ENCODE peak calls at places on chromosomes 16 and 17, in four cellular contexts. Y is trophoblast cell; E is CD4-positive, alpha-beta memory T cell; P is Peyer's patch. T is an unnamed sample. For H3K27me3 and H3K4me1, the result is how much of the 10 kb centered on the place peaks cover.

GRCh38 chr16:56708821-56709685 is 20.9 kb upstream of the NUP93 start:
- DNase-seq in E (peak), P (no peak), Y (no peak), T (peak)

GRCh38 chr17:80802626-80803450 is 188.8 kb upstream of the CHMP6 start:
- DNase-seq in P (peak), E (no peak), Y (no peak), T (no peak)

GRCh38 chr16:84616515-84616914 is 1.4 kb downstream of the COTL1 start:
- DNase-seq in P (peak), Y (peak), E (peak), T (no peak)

GRCh38 chr16:88809068-88809675 is 2.6 kb downstream of the APRT start:
- DNase-seq in P (no peak), Y (no peak), E (no peak), T (no peak)

GRCh38 chr16:57955572-57955971 is 15.4 kb downstream of the CNGB1 start:
- DNase-seq in E (no peak), P (no peak), Y (no peak), T (no peak)

GRCh38 chr16:84090212-84090611 is 26.5 kb downstream of the MBTPS1 start:
- DNase-seq in E (no peak), P (no peak), Y (no peak), T (no peak)

GRCh38 chr17:17223736-17224135 is 13.2 kb downstream of the FLCN start:
- DNase-seq in P (no peak), Y (no peak), E (no peak), T (no peak)

GRCh38 chr16:1123525-1124230 is 27.6 kb upstream of the C1QTNF8 start:
- DNase-seq in E (no peak), Y (no peak), P (no peak), T (no peak)

GRCh38 chr16:84159006-84159405 is 13.9 kb downstream of the DNAAF1 start:
- DNase-seq in P (no peak), E (no peak), Y (no peak), T (no peak)

GRCh38 chr16:426115-426905 is 861 bp downstream of the RAB11FIP3 start:
- DNase-seq in E (no peak), Y (peak), P (no peak), T (no peak)

GRCh38 chr17:74157366-74157765 is 46.1 kb upstream of the RPL38 start:
- DNase-seq in E (no peak), P (no peak), Y (no peak), T (no peak)

GRCh38 chr16:70689970-70690905 is 4.4 kb upstream of the MTSS2 start:
- DNase-seq in P (peak), Y (no peak), E (no peak), T (no peak)

GRCh38 chr16:72878301-72879269 is 169.3 kb downstream of the ZFHX3 start:
- DNase-seq in Y (peak), P (no peak), E (no peak), T (no peak)

GRCh38 chr16:716250-716607 is 1.3 kb downstream of the METRN start:
- DNase-seq in E (no peak), P (no peak), Y (no peak), T (no peak)

GRCh38 chr16:55113195-55113594 is 182.5 kb downstream of the IRX5 start:
- DNase-seq in Y (no peak), P (no peak), E (no peak), T (no peak)

GRCh38 chr16:28504707-28505404 is 1.8 kb downstream of the IL27 start:
- DNase-seq in Y (peak), E (no peak), P (no peak), T (no peak)

GRCh38 chr16:67529639-67530012 is 997 bp downstream of the RIPOR1 start:
- DNase-seq in E (no peak), P (peak), Y (no peak), T (no peak)

GRCh38 chr16:12964466-12964865 is 63.1 kb downstream of the SHISA9 start:
- DNase-seq in E (no peak), P (no peak), Y (no peak), T (no peak)

GRCh38 chr17:12514596-12514995 is 151.1 kb upstream of the MYOCD start:
- DNase-seq in P (no peak), Y (peak), E (no peak), T (no peak)

GRCh38 chr16:13098536-13098935 is 197.1 kb downstream of the SHISA9 start:
- DNase-seq in Y (no peak), P (no peak), E (no peak), T (no peak)

GRCh38 chr17:81952792-81953228 is 5.8 kb upstream of the MYADML2 start:
- DNase-seq in E (no peak), Y (peak), P (no peak), T (no peak)

GRCh38 chr17:50180593-50180992 is 14.8 kb downstream of the SGCA start:
- DNase-seq in Y (no peak), P (no peak), E (no peak), T (no peak)

GRCh38 chr16:49620158-49620867 is 235.6 kb downstream of the ZNF423 start:
- DNase-seq in E (no peak), Y (peak), P (peak), T (no peak)

GRCh38 chr16:80723091-80723490 is 81.3 kb downstream of the CDYL2 start:
- DNase-seq in E (no peak), Y (no peak), P (no peak), T (no peak)
- H3K27ac ChIP-seq in E (no peak), Y (no peak), P (no peak), T (no peak)

DNA sequence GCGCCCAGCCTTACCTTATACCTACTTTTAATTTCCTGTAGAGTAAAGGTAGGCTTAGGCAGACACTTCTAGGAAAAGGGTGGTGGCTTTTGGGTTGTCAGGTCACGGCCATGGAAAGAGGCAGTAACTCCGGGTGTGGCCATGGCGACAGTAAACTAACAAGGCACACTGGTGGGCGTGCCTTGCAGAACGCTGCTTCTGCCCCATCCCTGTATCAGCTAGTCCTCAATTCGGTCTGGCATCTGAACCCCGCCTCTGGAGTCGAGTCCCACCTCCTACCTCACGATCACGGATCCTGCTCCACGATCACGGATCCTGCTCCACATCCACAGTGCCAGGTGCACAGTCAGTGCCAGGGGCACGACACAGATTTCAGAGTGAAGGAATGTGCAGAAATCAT is 5.6 kb downstream of the ADCY9 start:
- DNase-seq in P (peak), E (peak), Y (peak), T (no peak)
- H3K27me3 ChIP-seq in P (under half), E (under half), Y (under half), T (under half)

DNA sequence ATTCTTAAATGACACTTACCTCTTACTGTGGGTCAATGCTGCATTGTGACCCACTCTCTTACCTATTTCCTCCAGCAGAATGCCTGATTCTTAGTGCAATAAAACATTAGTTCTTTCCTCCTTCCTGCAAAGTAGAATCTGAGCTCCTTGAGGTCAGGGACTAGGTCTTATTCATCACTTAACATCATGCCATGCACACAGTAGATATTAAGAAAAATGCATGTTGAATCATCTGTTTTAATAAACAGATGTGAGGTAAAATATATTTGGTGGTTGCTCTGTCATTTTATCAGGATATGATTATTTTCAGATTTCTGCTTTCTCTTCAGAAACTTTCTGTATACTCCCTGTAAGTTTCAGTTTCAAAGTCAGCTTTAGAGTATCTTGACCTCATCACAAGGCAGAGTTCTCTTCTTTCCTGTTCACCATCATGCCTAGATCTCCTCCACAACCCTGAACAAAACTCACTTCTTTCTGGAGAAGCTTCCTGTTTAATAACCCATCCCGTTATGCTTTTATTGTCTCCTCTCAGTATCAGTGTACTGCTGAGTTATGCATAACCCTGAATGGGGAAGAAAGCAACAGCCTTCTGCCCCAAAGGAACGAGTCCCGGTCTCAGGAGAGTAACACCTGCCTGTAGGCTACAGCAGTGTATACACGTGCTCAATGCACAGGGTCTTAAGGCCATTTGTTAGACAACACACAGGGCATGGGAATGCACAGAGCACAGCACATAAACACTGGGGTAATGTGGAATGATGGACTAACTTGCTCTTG is 30.3 kb upstream of the SUPT4H1 start:
- DNase-seq in Y (no peak), E (peak), P (no peak), T (no peak)
- H3K4me1 ChIP-seq in Y (under half), E (under half), P (under half), T (half or more)

DNA sequence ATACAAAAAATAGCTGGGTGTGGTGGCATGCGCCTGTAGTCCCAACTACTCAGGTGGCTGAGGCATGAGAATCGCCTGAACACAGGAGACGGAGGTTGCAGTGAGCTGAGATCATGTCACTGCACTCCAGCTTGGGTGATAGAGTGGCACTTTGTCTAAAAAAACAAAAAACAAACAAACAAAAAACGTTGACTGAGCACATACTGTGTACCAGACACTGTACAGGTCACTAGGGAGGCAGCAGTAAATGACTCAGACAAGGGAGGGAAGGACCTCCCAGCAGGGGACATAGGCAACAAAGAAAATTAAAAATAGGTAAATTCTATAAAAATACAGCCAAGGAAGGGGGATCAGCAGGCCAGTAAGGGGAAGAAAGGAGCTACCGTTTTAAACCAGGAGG is 64.3 kb downstream of the SOCS1 start:
- DNase-seq in E (no peak), P (no peak), Y (no peak), T (no peak)
- H3K27ac ChIP-seq in E (no peak), P (no peak), Y (no peak), T (no peak)

GRCh38 chr17:4576729-4577322 is 7.5 kb upstream of the SMTNL2 start:
- DNase-seq in P (no peak), E (no peak), Y (no peak), T (no peak)

GRCh38 chr17:4580291-4580690 is 4.0 kb upstream of the SMTNL2 start:
- DNase-seq in Y (no peak), E (no peak), P (no peak), T (no peak)

GRCh38 chr17:4582101-4582501 is 2.2 kb upstream of the SMTNL2 start:
- DNase-seq in P (no peak), E (no peak), Y (no peak), T (no peak)

GRCh38 chr17:4577386-4577993 is 6.8 kb upstream of the SMTNL2 start:
- DNase-seq in E (no peak), P (no peak), Y (no peak), T (no peak)

GRCh38 chr17:4579678-4580077 is 4.7 kb upstream of the SMTNL2 start:
- DNase-seq in Y (no peak), E (no peak), P (no peak), T (no peak)
- H3K27me3 ChIP-seq in Y (under half), E (under half), P (under half), T (under half)

GRCh38 chr16:68994324-68994723 is 111.1 kb upstream of the HAS3 start:
- DNase-seq in Y (no peak), E (no peak), P (no peak), T (no peak)
- H3K4me1 ChIP-seq in Y (under half), E (under half), P (under half), T (under half)

GRCh38 chr16:14608604-14609003 is 21.5 kb downstream of the PARN start:
- DNase-seq in Y (no peak), P (no peak), E (no peak), T (no peak)
- H3K27ac ChIP-seq in Y (no peak), P (no peak), E (no peak), T (no peak)

GRCh38 chr17:48577946-48578615 is at the start of gene HOXB4:
- DNase-seq in Y (peak), E (peak), P (peak), T (peak)

GRCh38 chr17:48577330-48577945 is 712 bp downstream of the HOXB4 start:
- DNase-seq in P (peak), E (no peak), Y (no peak), T (no peak)

GRCh38 chr17:48578616-48579560 is 738 bp upstream of the HOXB4 start:
- DNase-seq in E (no peak), P (peak), Y (no peak), T (no peak)

GRCh38 chr17:48582750-48583069 is 4.6 kb upstream of the HOXB4 start:
- DNase-seq in P (no peak), E (no peak), Y (no peak), T (no peak)

GRCh38 chr17:48579738-48580543 is 1.8 kb upstream of the HOXB4 start:
- DNase-seq in Y (no peak), E (no peak), P (no peak), T (no peak)
- H3K27me3 ChIP-seq in Y (under half), E (under half), P (under half), T (under half)

GRCh38 chr17:76578376-76578775 is 7.3 kb downstream of the ST6GALNAC2 start:
- DNase-seq in E (no peak), P (no peak), Y (no peak), T (no peak)
- H3K4me1 ChIP-seq in E (under half), P (under half), Y (under half), T (under half)

GRCh38 chr17:77684803-77685580 is 273.5 kb upstream of the TNRC6C start:
- DNase-seq in P (peak), E (no peak), Y (no peak), T (no peak)
- H3K27ac ChIP-seq in P (no peak), E (no peak), Y (no peak), T (no peak)